ENCODE peak calls at places on chromosomes 7 and 10, in eight cellular contexts. V, Q, L, D, I, Z, Y and R are unnamed samples.
A peak's percentile ranks its signal among the peaks of the same experiment; 100 is the strongest.

GRCh38 chr10:65769828-65770227 is 1156.0 kb upstream of the LRRTM3 start:
- DNase-seq in V (no peak), Q (no peak), L (peak; percentile 3), D (no peak), I (no peak), Z (no peak), Y (no peak), R (no peak)

GRCh38 chr7:134480730-134481129 is 21.8 kb upstream of the AKR1B1 start:
- DNase-seq in V (no peak), Q (peak; percentile 23), L (peak; percentile 94), D (no peak), I (no peak), Z (no peak), Y (no peak), R (no peak)

GRCh38 chr10:126097558-126098215 is 201.3 kb downstream of the FANK1 start:
- DNase-seq in V (no peak), Q (no peak), L (peak; percentile 33), D (no peak), I (no peak), Z (no peak), Y (no peak), R (no peak)

GRCh38 chr7:128885370-128886187 is 22.9 kb downstream of the ATP6V1F start:
- DNase-seq in V (no peak), Q (no peak), L (no peak), D (no peak), I (no peak), Z (peak; percentile 61), Y (peak; percentile 3), R (no peak)

GRCh38 chr10:113921571-113922370 is 67.3 kb downstream of the NHLRC2 start:
- DNase-seq in V (no peak), Q (no peak), L (no peak), D (no peak), I (no peak), Z (no peak), Y (no peak), R (no peak)

GRCh38 chr10:34985823-34986222 is 104.3 kb downstream of the CUL2 start:
- DNase-seq in V (no peak), Q (no peak), L (peak; percentile 59), D (no peak), I (no peak), Z (peak; percentile 80), Y (no peak), R (peak; percentile 34)

GRCh38 chr7:132255084-132255483 is 321.2 kb downstream of the PLXNA4 start:
- DNase-seq in V (no peak), Q (no peak), L (no peak), D (no peak), I (no peak), Z (no peak), Y (peak; percentile 45), R (no peak)

GRCh38 chr7:8117195-8117594 is 144.8 kb downstream of the ICA1 start:
- DNase-seq in V (no peak), Q (no peak), L (no peak), D (no peak), I (no peak), Z (no peak), Y (no peak), R (no peak)

GRCh38 chr7:33639552-33640197 is 265.7 kb upstream of the BMPER start:
- DNase-seq in V (no peak), Q (no peak), L (peak; percentile 91), D (no peak), I (no peak), Z (no peak), Y (no peak), R (no peak)

GRCh38 chr10:121500591-121501341 is 97.5 kb downstream of the FGFR2 start:
- DNase-seq in V (no peak), Q (no peak), L (peak; percentile 27), D (no peak), I (no peak), Z (no peak), Y (no peak), R (no peak)

GRCh38 chr10:121498071-121498470 is 100.2 kb downstream of the FGFR2 start:
- DNase-seq in V (no peak), Q (no peak), L (peak; percentile 40), D (no peak), I (no peak), Z (no peak), Y (no peak), R (no peak)

GRCh38 chr10:121503587-121504051 is 94.6 kb downstream of the FGFR2 start:
- DNase-seq in V (no peak), Q (no peak), L (no peak), D (no peak), I (no peak), Z (no peak), Y (no peak), R (no peak)

GRCh38 chr10:121497513-121497912 is 100.7 kb downstream of the FGFR2 start:
- DNase-seq in V (no peak), Q (no peak), L (no peak), D (no peak), I (no peak), Z (no peak), Y (no peak), R (no peak)

DNA sequence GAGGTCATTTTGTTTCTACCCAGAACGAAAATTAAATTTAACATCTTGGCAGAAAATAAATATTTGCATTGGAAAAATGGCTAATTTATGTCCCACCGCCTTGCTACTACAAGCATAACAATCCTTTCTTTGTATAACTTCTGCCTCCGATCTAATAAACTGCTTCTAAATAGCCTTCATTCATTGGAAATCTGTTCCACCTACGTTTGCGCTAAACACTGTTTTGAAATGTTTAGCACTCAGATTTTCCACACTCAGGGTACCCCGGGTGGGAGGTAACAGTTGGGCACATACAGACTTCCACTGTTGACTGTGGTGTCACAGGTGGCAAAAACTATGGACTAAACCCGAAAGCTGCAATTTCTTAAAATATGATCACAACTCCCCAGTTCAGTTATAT is 96.4 kb downstream of the FGFR2 start:
- DNase-seq in V (no peak), Q (no peak), L (no peak), D (no peak), I (no peak), Z (no peak), Y (no peak), R (no peak)
- H3K36me3 ChIP-seq in V (no peaks in the 10 kb centered on the region), Q (no peaks in the 10 kb centered on the region), L (no peaks in the 10 kb centered on the region), D (peaks cover 9% of the 10 kb centered on the region), I (peaks cover 4% of the 10 kb centered on the region), Z (no peaks in the 10 kb centered on the region), Y (peaks cover 18% of the 10 kb centered on the region), R (no peaks in the 10 kb centered on the region)

GRCh38 chr7:158750702-158751101 is 46.1 kb upstream of the NCAPG2 start:
- DNase-seq in V (no peak), Q (no peak), L (no peak), D (no peak), I (no peak), Z (no peak), Y (no peak), R (no peak)

GRCh38 chr7:158747408-158747807 is 42.8 kb upstream of the NCAPG2 start:
- DNase-seq in V (no peak), Q (no peak), L (no peak), D (no peak), I (no peak), Z (no peak), Y (no peak), R (no peak)

GRCh38 chr7:158746957-158747356 is 42.4 kb upstream of the NCAPG2 start:
- DNase-seq in V (no peak), Q (no peak), L (no peak), D (no peak), I (no peak), Z (no peak), Y (no peak), R (no peak)

GRCh38 chr7:158749396-158749795 is 44.8 kb upstream of the NCAPG2 start:
- DNase-seq in V (no peak), Q (no peak), L (no peak), D (no peak), I (no peak), Z (no peak), Y (no peak), R (no peak)

DNA sequence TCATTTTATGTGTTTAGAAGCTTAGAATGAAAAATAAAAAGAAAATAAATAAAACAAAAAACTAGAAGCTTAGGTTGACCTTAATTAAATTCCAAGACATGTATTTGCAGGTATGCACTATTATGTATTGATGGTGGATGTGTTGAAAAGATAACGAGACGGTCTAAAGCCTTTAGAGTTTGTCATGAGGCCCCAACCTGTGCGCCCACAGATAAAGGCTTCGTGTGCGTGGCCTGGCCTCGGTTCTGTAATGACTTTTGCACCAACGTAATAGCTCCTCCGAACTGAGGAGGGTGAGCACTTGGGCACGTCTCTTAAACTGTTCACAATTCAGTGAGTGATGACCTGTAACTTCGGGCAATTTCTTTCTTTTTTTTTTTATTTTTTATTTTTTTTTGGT is 43.7 kb upstream of the NCAPG2 start:
- DNase-seq in V (no peak), Q (no peak), L (no peak), D (no peak), I (no peak), Z (no peak), Y (no peak), R (no peak)
- H3K36me3 ChIP-seq in V (peaks cover 5% of the 10 kb centered on the region), Q (no peaks in the 10 kb centered on the region), L (peaks cover 1% of the 10 kb centered on the region), D (peaks cover 24% of the 10 kb centered on the region), I (peaks cover 72% of the 10 kb centered on the region), Z (peaks cover 42% of the 10 kb centered on the region), Y (peaks cover 88% of the 10 kb centered on the region), R (no peaks in the 10 kb centered on the region)

GRCh38 chr7:862157-862556 is 14.2 kb upstream of the GET4 start:
- DNase-seq in V (no peak), Q (no peak), L (no peak), D (no peak), I (no peak), Z (no peak), Y (no peak), R (no peak)
- H3K36me3 ChIP-seq in V (peaks cover 14% of the 10 kb centered on the region), Q (peaks cover 9% of the 10 kb centered on the region), L (peaks cover 22% of the 10 kb centered on the region), D (peaks cover 91% of the 10 kb centered on the region), I (peaks cover 79% of the 10 kb centered on the region), Z (peaks cover 48% of the 10 kb centered on the region), Y (peaks cover 95% of the 10 kb centered on the region), R (peaks cover 84% of the 10 kb centered on the region)

GRCh38 chr7:140455743-140456142 is 23.6 kb downstream of the MKRN1 start:
- DNase-seq in V (no peak), Q (no peak), L (no peak), D (no peak), I (no peak), Z (no peak), Y (no peak), R (no peak)

GRCh38 chr7:140458191-140458590 is 21.1 kb downstream of the MKRN1 start:
- DNase-seq in V (no peak), Q (no peak), L (no peak), D (no peak), I (no peak), Z (no peak), Y (no peak), R (no peak)

GRCh38 chr7:140453273-140453672 is 26.0 kb downstream of the MKRN1 start:
- DNase-seq in V (no peak), Q (no peak), L (no peak), D (no peak), I (no peak), Z (no peak), Y (no peak), R (no peak)

GRCh38 chr7:140454657-140455015 is 24.7 kb downstream of the MKRN1 start:
- DNase-seq in V (no peak), Q (no peak), L (no peak), D (no peak), I (no peak), Z (no peak), Y (no peak), R (no peak)

DNA sequence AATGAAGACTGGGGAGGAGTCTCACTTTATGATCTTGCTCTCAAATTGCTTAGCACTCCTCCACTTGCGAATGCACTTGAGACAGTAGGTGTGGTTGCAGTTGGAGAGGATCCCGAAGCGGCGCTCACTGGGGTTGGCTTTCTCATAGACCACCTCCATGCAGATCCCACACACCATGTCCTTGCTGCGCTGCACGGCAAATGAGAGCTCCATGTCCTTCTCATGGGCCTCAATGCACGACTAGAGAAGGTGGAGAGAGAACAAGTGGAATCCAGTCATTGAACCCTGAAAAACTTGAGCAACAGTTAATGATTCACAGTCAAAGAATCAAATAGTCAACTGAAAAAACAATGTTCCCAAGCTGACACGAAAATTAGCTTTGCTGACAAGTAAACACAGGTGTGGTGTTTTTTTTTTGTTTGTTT is 22.7 kb downstream of the MKRN1 start:
- DNase-seq in V (no peak), Q (no peak), L (no peak), D (no peak), I (no peak), Z (no peak), Y (no peak), R (no peak)
- H3K36me3 ChIP-seq in V (peaks cover 19% of the 10 kb centered on the region), Q (no peaks in the 10 kb centered on the region), L (peaks cover 17% of the 10 kb centered on the region), D (peaks cover 72% of the 10 kb centered on the region), I (peaks cover 86% of the 10 kb centered on the region), Z (peaks cover 46% of the 10 kb centered on the region), Y (peaks cover 91% of the 10 kb centered on the region), R (peaks cover 60% of the 10 kb centered on the region)